ENCODE peak calls at places on chromosomes 16 and 17, in ten cellular contexts. One of them, this sample, is unnamed.

GRCh38 chr16:89696598-89697128 is 4.8 kb downstream of the SPATA2L start:
- DNase-seq in fibroblast of the conjunctiva: no peak
- DNase-seq in NCI-H1105 treated with DMSO at 0.1 percent for 48 hours: no peak
- DNase-seq in gastrocnemius medialis: no peak
- DNase-seq in AG04450: no peak
- DNase-seq in left ventricle myocardium inferior: no peak
- DNase-seq in T1000: no peak
- DNase-seq in nucleus accumbens: no peak
- DNase-seq in Peyer's patch: peak; percentile 50
- DNase-seq in head of caudate nucleus: no peak
- DNase-seq in this sample: no peak

GRCh38 chr17:76166168-76166567 is 25.1 kb upstream of the FOXJ1 start:
- DNase-seq in fibroblast of the conjunctiva: no peak
- DNase-seq in NCI-H1105 treated with DMSO at 0.1 percent for 48 hours: no peak
- DNase-seq in gastrocnemius medialis: no peak
- DNase-seq in AG04450: no peak
- DNase-seq in left ventricle myocardium inferior: no peak
- DNase-seq in T1000: no peak
- DNase-seq in nucleus accumbens: peak; percentile 63
- DNase-seq in Peyer's patch: no peak
- DNase-seq in head of caudate nucleus: peak; percentile 79
- DNase-seq in this sample: peak; percentile 36

GRCh38 chr17:47732399-47733046 is 513 bp upstream of the TBX21 start:
- DNase-seq in fibroblast of the conjunctiva: no peak
- DNase-seq in NCI-H1105 treated with DMSO at 0.1 percent for 48 hours: no peak
- DNase-seq in gastrocnemius medialis: no peak
- DNase-seq in AG04450: no peak
- DNase-seq in left ventricle myocardium inferior: no peak
- DNase-seq in T1000: no peak
- DNase-seq in nucleus accumbens: no peak
- DNase-seq in Peyer's patch: no peak
- DNase-seq in head of caudate nucleus: no peak
- DNase-seq in this sample: no peak

GRCh38 chr16:54783980-54784379 is 146.7 kb upstream of the IRX5 start:
- DNase-seq in fibroblast of the conjunctiva: no peak
- DNase-seq in NCI-H1105 treated with DMSO at 0.1 percent for 48 hours: no peak
- DNase-seq in gastrocnemius medialis: no peak
- DNase-seq in AG04450: no peak
- DNase-seq in left ventricle myocardium inferior: no peak
- DNase-seq in T1000: no peak
- DNase-seq in nucleus accumbens: no peak
- DNase-seq in Peyer's patch: no peak
- DNase-seq in head of caudate nucleus: no peak
- DNase-seq in this sample: no peak

GRCh38 chr16:79757968-79758367 is 157.4 kb upstream of the MAF start:
- DNase-seq in fibroblast of the conjunctiva: no peak
- DNase-seq in NCI-H1105 treated with DMSO at 0.1 percent for 48 hours: no peak
- DNase-seq in gastrocnemius medialis: no peak
- DNase-seq in AG04450: no peak
- DNase-seq in left ventricle myocardium inferior: no peak
- DNase-seq in T1000: no peak
- DNase-seq in nucleus accumbens: no peak
- DNase-seq in Peyer's patch: no peak
- DNase-seq in head of caudate nucleus: no peak
- DNase-seq in this sample: no peak

GRCh38 chr17:65785109-65785508 is 223.7 kb upstream of the AXIN2 start:
- DNase-seq in fibroblast of the conjunctiva: peak; percentile 86
- DNase-seq in NCI-H1105 treated with DMSO at 0.1 percent for 48 hours: no peak
- DNase-seq in gastrocnemius medialis: no peak
- DNase-seq in AG04450: peak; percentile 90
- DNase-seq in left ventricle myocardium inferior: no peak
- DNase-seq in T1000: no peak
- DNase-seq in nucleus accumbens: no peak
- DNase-seq in Peyer's patch: no peak
- DNase-seq in head of caudate nucleus: no peak
- DNase-seq in this sample: peak; percentile 97

GRCh38 chr17:77882040-77882439 is 76.5 kb upstream of the TNRC6C start:
- DNase-seq in fibroblast of the conjunctiva: no peak
- DNase-seq in NCI-H1105 treated with DMSO at 0.1 percent for 48 hours: no peak
- DNase-seq in gastrocnemius medialis: no peak
- DNase-seq in AG04450: no peak
- DNase-seq in left ventricle myocardium inferior: no peak
- DNase-seq in T1000: no peak
- DNase-seq in nucleus accumbens: no peak
- DNase-seq in Peyer's patch: no peak
- DNase-seq in head of caudate nucleus: no peak
- DNase-seq in this sample: no peak

GRCh38 chr17:3722716-3723115 is 987 bp upstream of the HASPIN start:
- DNase-seq in fibroblast of the conjunctiva: no peak
- DNase-seq in NCI-H1105 treated with DMSO at 0.1 percent for 48 hours: no peak
- DNase-seq in gastrocnemius medialis: no peak
- DNase-seq in AG04450: no peak
- DNase-seq in left ventricle myocardium inferior: no peak
- DNase-seq in T1000: no peak
- DNase-seq in nucleus accumbens: no peak
- DNase-seq in Peyer's patch: no peak
- DNase-seq in head of caudate nucleus: no peak
- DNase-seq in this sample: peak; percentile 12

GRCh38 chr17:76948726-76949342 is 80.6 kb downstream of the MGAT5B start:
- DNase-seq in fibroblast of the conjunctiva: no peak
- DNase-seq in NCI-H1105 treated with DMSO at 0.1 percent for 48 hours: peak; percentile 46
- DNase-seq in gastrocnemius medialis: no peak
- DNase-seq in AG04450: no peak
- DNase-seq in left ventricle myocardium inferior: no peak
- DNase-seq in T1000: no peak
- DNase-seq in nucleus accumbens: no peak
- DNase-seq in Peyer's patch: no peak
- DNase-seq in head of caudate nucleus: no peak
- DNase-seq in this sample: no peak